ENCODE peak calls at places on chromosome 13, in five cellular contexts. C is breast epithelium, J is mesendoderm, D is upper lobe of left lung, Z is fibroblast of lung. F is an unnamed sample. For H3K4me1 and H3K36me3, the result is how much of the 10 kb centered on the place peaks cover.

GRCh38 chr13:49908637-49909036 is 27.5 kb downstream of the SPRYD7 start:
- DNase-seq in D (no peak), C (no peak), J (peak), Z (no peak), F (no peak)

GRCh38 chr13:42696191-42696590 is 85.2 kb upstream of the FAM216B start:
- DNase-seq in D (no peak), Z (peak), C (no peak), J (no peak), F (no peak)

GRCh38 chr13:73228546-73228945 is 169.7 kb downstream of the KLF5 start:
- DNase-seq in D (no peak), Z (no peak), J (no peak), C (no peak), F (no peak)

GRCh38 chr13:29507356-29507755 is 88.1 kb downstream of the SLC7A1 start:
- DNase-seq in D (no peak), Z (no peak), C (no peak), J (no peak), F (no peak)

GRCh38 chr13:95463516-95463915 is 89.0 kb upstream of the CLDN10 start:
- DNase-seq in Z (no peak), C (no peak), J (no peak), D (no peak), F (no peak)

GRCh38 chr13:77548594-77548993 is 13.1 kb downstream of the SCEL start:
- DNase-seq in C (no peak), D (no peak), Z (no peak), J (no peak), F (no peak)

GRCh38 chr13:21567714-21568113 is 36.3 kb downstream of the MICU2 start:
- DNase-seq in C (no peak), D (no peak), J (no peak), Z (no peak), F (no peak)

GRCh38 chr13:43240278-43240677 is 216.9 kb downstream of the DNAJC15 start:
- DNase-seq in C (no peak), Z (no peak), J (no peak), D (no peak), F (no peak)

GRCh38 chr13:102460806-102461205 is 59.0 kb upstream of the FGF14 start:
- DNase-seq in Z (no peak), C (no peak), J (no peak), D (no peak), F (no peak)

GRCh38 chr13:72781461-72782439 is at the start of the genes DIS3 and PIBF1:
- DNase-seq in C (peak), J (peak), Z (peak), D (peak), F (peak)

GRCh38 chr13:81686877-81687276 is 1346.0 kb upstream of the SPRY2 start:
- DNase-seq in D (no peak), J (no peak), Z (peak), C (no peak), F (no peak)

GRCh38 chr13:106372199-106373160 is 163.0 kb downstream of the EFNB2 start:
- DNase-seq in J (no peak), C (no peak), D (no peak), Z (peak), F (no peak)

GRCh38 chr13:42348576-42348975 is 76.6 kb downstream of the AKAP11 start:
- DNase-seq in D (no peak), J (no peak), C (no peak), Z (no peak), F (no peak)

GRCh38 chr13:43307921-43308433 is 284.6 kb downstream of the DNAJC15 start:
- DNase-seq in D (no peak), C (peak), Z (peak), J (no peak), F (peak)

GRCh38 chr13:44546164-44546563 is 30.0 kb downstream of the TSC22D1 start:
- DNase-seq in C (no peak), Z (no peak), J (no peak), D (no peak), F (no peak)

GRCh38 chr13:44537238-44537637 is 38.9 kb downstream of the TSC22D1 start:
- DNase-seq in C (no peak), Z (no peak), D (no peak), J (no peak), F (no peak)

GRCh38 chr13:44541601-44542000 is 34.5 kb downstream of the TSC22D1 start:
- DNase-seq in Z (no peak), J (peak), C (no peak), D (no peak), F (no peak)

GRCh38 chr13:44543424-44543823 is 32.7 kb downstream of the TSC22D1 start:
- DNase-seq in D (no peak), Z (no peak), C (no peak), J (no peak), F (no peak)

DNA sequence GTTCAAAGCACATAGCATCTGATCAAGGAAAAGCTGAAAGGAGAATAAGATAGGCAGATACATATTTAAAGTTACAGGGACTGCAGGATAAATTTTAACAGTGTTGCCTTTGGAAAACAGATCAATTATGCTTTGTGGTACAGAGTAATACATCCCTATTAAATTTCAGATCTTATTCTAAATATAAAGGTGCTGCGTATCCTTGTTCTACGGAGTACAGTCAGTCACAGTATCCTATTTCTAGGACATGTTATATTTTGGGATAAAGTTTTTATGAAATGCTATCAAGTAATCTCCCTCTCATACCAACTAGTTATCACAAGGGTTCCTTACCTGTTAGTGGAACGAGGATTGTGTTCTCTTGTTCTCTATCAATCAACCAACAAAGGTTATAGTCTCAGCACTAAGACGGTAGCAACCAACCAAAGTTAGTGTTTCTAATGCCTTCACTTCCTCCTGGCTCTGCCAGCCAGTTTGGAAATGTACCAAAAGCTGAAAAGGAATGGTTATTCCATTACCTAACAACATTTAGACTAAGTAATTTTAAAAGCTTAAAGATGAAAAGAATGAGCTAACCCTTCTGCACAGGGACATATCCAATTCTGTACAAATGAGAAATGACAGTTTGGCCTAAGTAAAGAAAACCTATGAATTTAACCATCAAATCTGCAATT is 35.2 kb downstream of the TSC22D1 start:
- DNase-seq in D (no peak), Z (no peak), C (no peak), J (no peak), F (no peak)
- H3K27ac ChIP-seq in D (no peak), Z (no peak), C (no peak), J (no peak), F (no peak)

DNA sequence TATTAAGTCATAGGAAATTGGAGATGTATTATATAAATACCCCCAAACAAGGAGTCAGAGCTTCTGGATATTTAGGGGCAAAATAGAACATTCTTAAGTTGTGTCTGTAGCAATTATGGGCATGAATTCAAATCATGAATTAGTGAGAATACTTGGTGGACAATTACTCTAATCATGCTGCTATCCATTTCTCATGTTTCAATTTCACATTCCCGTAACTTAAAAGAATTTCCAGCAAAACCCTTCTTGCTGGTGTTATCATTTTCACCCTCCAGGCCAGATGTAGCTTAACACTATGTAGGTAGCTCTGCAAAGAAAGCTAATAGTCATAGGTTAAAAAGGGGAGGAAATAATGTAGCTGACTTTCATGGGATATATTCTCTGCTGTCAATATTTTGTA is 136.1 kb downstream of the PCDH9 start:
- DNase-seq in D (no peak), Z (no peak), C (no peak), J (no peak), F (no peak)
- H3K4me1 ChIP-seq in D (under half), Z (under half), C (under half), J (under half), F (under half)

GRCh38 chr13:31263346-31263745 is 63.6 kb downstream of the B3GLCT start:
- DNase-seq in C (no peak), D (no peak), Z (no peak), J (no peak), F (no peak)

GRCh38 chr13:31264146-31264545 is 64.4 kb downstream of the B3GLCT start:
- DNase-seq in J (no peak), D (no peak), Z (no peak), C (no peak), F (no peak)

GRCh38 chr13:31267126-31267784 is 67.5 kb downstream of the B3GLCT start:
- DNase-seq in J (no peak), D (no peak), C (no peak), Z (no peak), F (no peak)
- H3K36me3 ChIP-seq in J (under half), D (under half), C (under half), Z (under half), F (under half)

DNA sequence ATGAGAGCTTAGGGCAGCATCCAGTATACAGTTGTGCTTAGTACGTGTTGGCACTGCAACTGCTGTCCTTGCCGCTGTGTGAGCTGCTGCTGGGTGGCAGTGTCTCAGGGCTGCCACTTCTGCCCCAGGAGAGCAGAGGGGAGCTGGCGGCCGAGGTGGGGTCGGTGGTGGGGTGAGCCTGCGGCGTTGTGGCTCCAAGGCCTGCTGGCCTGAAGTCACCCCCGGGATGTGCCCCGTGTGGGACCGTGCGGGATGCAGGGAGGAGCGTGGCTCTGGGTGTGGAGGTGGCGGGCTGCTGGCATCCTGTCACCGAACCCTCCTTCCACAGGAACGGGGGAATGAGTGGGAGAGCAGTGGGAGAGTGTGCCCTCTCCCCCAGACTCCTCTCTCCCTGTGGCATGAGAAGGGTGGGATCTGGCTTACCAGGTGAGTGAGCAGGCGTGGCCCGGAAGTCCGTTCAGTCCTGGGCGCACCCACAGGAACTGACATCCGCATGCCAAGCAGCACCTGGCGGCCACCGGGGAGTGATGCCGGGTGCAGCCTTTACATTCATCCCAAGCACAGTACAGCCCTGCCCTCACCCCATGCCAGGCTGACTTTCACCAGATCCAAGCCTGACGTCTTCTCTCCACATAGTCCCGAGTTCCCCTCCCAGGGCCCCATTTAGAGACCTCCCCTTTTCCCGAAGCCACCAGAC is 26.5 kb downstream of the MCF2L start:
- DNase-seq in J (no peak), C (no peak), D (peak), Z (no peak), F (no peak)
- H3K27ac ChIP-seq in J (no peak), C (no peak), D (no peak), Z (no peak), F (no peak)

F was measured in lower lobe of right lung.